ENCODE peak calls at places on chromosomes 1 and 21, in nine cellular contexts. One of them, this sample, is unnamed.

GRCh38 chr1:9901148-9902059 is 8.7 kb downstream of the CTNNBIP1 start:
- DNase-seq in EL: no peak
- DNase-seq in stimulated activated CD4-positive, alpha-beta T cell treated with anti-CD3 and anti-CD28 coated beads, TNF-alpha, amount 100 ng/mL, for 24 hours: no peak
- DNase-seq in AG20443: no peak
- DNase-seq in activated naive CD4-positive, alpha-beta T cell treated with anti-CD3 and anti-CD28 coated beads, Interleukin-2, amount 10 ng/mL, durations not matched to agents 7 days and 5 days: no peak
- DNase-seq in memory B cell: no peak
- DNase-seq in activated T-helper 1 cell treated with Interleukin-2 at 50 U/mL for 16 hours: no peak
- DNase-seq in AG08396: no peak
- DNase-seq in hepatocyte: no peak
- DNase-seq in this sample: peak; percentile 3

GRCh38 chr1:45009956-45010854 is 919 bp downstream of the HECTD3 start:
- DNase-seq in EL: peak; percentile 9
- DNase-seq in stimulated activated CD4-positive, alpha-beta T cell treated with anti-CD3 and anti-CD28 coated beads, TNF-alpha, amount 100 ng/mL, for 24 hours: peak; percentile 34
- DNase-seq in AG20443: peak; percentile 55
- DNase-seq in activated naive CD4-positive, alpha-beta T cell treated with anti-CD3 and anti-CD28 coated beads, Interleukin-2, amount 10 ng/mL, durations not matched to agents 7 days and 5 days: peak; percentile 60
- DNase-seq in memory B cell: no peak
- DNase-seq in activated T-helper 1 cell treated with Interleukin-2 at 50 U/mL for 16 hours: peak; percentile 15
- DNase-seq in AG08396: peak; percentile 38
- DNase-seq in hepatocyte: peak; percentile 43
- DNase-seq in this sample: peak; percentile 28

GRCh38 chr1:91036894-91037829 is 15.3 kb upstream of the ZNF644 start:
- DNase-seq in EL: no peak
- DNase-seq in stimulated activated CD4-positive, alpha-beta T cell treated with anti-CD3 and anti-CD28 coated beads, TNF-alpha, amount 100 ng/mL, for 24 hours: no peak
- DNase-seq in AG20443: no peak
- DNase-seq in activated naive CD4-positive, alpha-beta T cell treated with anti-CD3 and anti-CD28 coated beads, Interleukin-2, amount 10 ng/mL, durations not matched to agents 7 days and 5 days: no peak
- DNase-seq in memory B cell: no peak
- DNase-seq in activated T-helper 1 cell treated with Interleukin-2 at 50 U/mL for 16 hours: no peak
- DNase-seq in AG08396: no peak
- DNase-seq in hepatocyte: peak; percentile 51
- DNase-seq in this sample: no peak

GRCh38 chr1:12051361-12051760 is 11.7 kb upstream of the TNFRSF8 start:
- DNase-seq in EL: no peak
- DNase-seq in stimulated activated CD4-positive, alpha-beta T cell treated with anti-CD3 and anti-CD28 coated beads, TNF-alpha, amount 100 ng/mL, for 24 hours: no peak
- DNase-seq in AG20443: no peak
- DNase-seq in activated naive CD4-positive, alpha-beta T cell treated with anti-CD3 and anti-CD28 coated beads, Interleukin-2, amount 10 ng/mL, durations not matched to agents 7 days and 5 days: no peak
- DNase-seq in memory B cell: no peak
- DNase-seq in activated T-helper 1 cell treated with Interleukin-2 at 50 U/mL for 16 hours: no peak
- DNase-seq in AG08396: no peak
- DNase-seq in hepatocyte: no peak
- DNase-seq in this sample: no peak

GRCh38 chr1:44693159-44693558 is 18.6 kb downstream of the ARMH1 start:
- DNase-seq in EL: no peak
- DNase-seq in stimulated activated CD4-positive, alpha-beta T cell treated with anti-CD3 and anti-CD28 coated beads, TNF-alpha, amount 100 ng/mL, for 24 hours: no peak
- DNase-seq in AG20443: no peak
- DNase-seq in activated naive CD4-positive, alpha-beta T cell treated with anti-CD3 and anti-CD28 coated beads, Interleukin-2, amount 10 ng/mL, durations not matched to agents 7 days and 5 days: no peak
- DNase-seq in memory B cell: no peak
- DNase-seq in activated T-helper 1 cell treated with Interleukin-2 at 50 U/mL for 16 hours: no peak
- DNase-seq in AG08396: no peak
- DNase-seq in hepatocyte: no peak
- DNase-seq in this sample: peak; percentile 35

GRCh38 chr1:203270448-203270847 is 34.9 kb upstream of the BTG2 start:
- DNase-seq in EL: no peak
- DNase-seq in stimulated activated CD4-positive, alpha-beta T cell treated with anti-CD3 and anti-CD28 coated beads, TNF-alpha, amount 100 ng/mL, for 24 hours: no peak
- DNase-seq in AG20443: no peak
- DNase-seq in activated naive CD4-positive, alpha-beta T cell treated with anti-CD3 and anti-CD28 coated beads, Interleukin-2, amount 10 ng/mL, durations not matched to agents 7 days and 5 days: no peak
- DNase-seq in memory B cell: no peak
- DNase-seq in activated T-helper 1 cell treated with Interleukin-2 at 50 U/mL for 16 hours: no peak
- DNase-seq in AG08396: no peak
- DNase-seq in hepatocyte: no peak
- DNase-seq in this sample: no peak

GRCh38 chr1:27872802-27873665 is 690 bp downstream of the THEMIS2 start:
- DNase-seq in EL: peak; percentile 59
- DNase-seq in stimulated activated CD4-positive, alpha-beta T cell treated with anti-CD3 and anti-CD28 coated beads, TNF-alpha, amount 100 ng/mL, for 24 hours: peak; percentile 49
- DNase-seq in AG20443: peak; percentile 28
- DNase-seq in activated naive CD4-positive, alpha-beta T cell treated with anti-CD3 and anti-CD28 coated beads, Interleukin-2, amount 10 ng/mL, durations not matched to agents 7 days and 5 days: peak; percentile 58
- DNase-seq in memory B cell: no peak
- DNase-seq in activated T-helper 1 cell treated with Interleukin-2 at 50 U/mL for 16 hours: no peak
- DNase-seq in AG08396: no peak
- DNase-seq in hepatocyte: no peak
- DNase-seq in this sample: peak; percentile 50

GRCh38 chr21:45012661-45013270 is 61.6 kb upstream of the ADARB1 start:
- DNase-seq in EL: no peak
- DNase-seq in stimulated activated CD4-positive, alpha-beta T cell treated with anti-CD3 and anti-CD28 coated beads, TNF-alpha, amount 100 ng/mL, for 24 hours: no peak
- DNase-seq in AG20443: no peak
- DNase-seq in activated naive CD4-positive, alpha-beta T cell treated with anti-CD3 and anti-CD28 coated beads, Interleukin-2, amount 10 ng/mL, durations not matched to agents 7 days and 5 days: no peak
- DNase-seq in memory B cell: no peak
- DNase-seq in activated T-helper 1 cell treated with Interleukin-2 at 50 U/mL for 16 hours: no peak
- DNase-seq in AG08396: no peak
- DNase-seq in hepatocyte: peak; percentile 81
- DNase-seq in this sample: no peak

GRCh38 chr1:91026777-91027176 is 4.9 kb upstream of the ZNF644 start:
- DNase-seq in EL: no peak
- DNase-seq in stimulated activated CD4-positive, alpha-beta T cell treated with anti-CD3 and anti-CD28 coated beads, TNF-alpha, amount 100 ng/mL, for 24 hours: no peak
- DNase-seq in AG20443: peak; percentile 18
- DNase-seq in activated naive CD4-positive, alpha-beta T cell treated with anti-CD3 and anti-CD28 coated beads, Interleukin-2, amount 10 ng/mL, durations not matched to agents 7 days and 5 days: no peak
- DNase-seq in memory B cell: no peak
- DNase-seq in activated T-helper 1 cell treated with Interleukin-2 at 50 U/mL for 16 hours: no peak
- DNase-seq in AG08396: peak; percentile 22
- DNase-seq in hepatocyte: no peak
- DNase-seq in this sample: peak; percentile 48

GRCh38 chr1:208243522-208243850 is 698 bp downstream of the PLXNA2 start:
- DNase-seq in EL: peak; percentile 30
- DNase-seq in stimulated activated CD4-positive, alpha-beta T cell treated with anti-CD3 and anti-CD28 coated beads, TNF-alpha, amount 100 ng/mL, for 24 hours: no peak
- DNase-seq in AG20443: no peak
- DNase-seq in activated naive CD4-positive, alpha-beta T cell treated with anti-CD3 and anti-CD28 coated beads, Interleukin-2, amount 10 ng/mL, durations not matched to agents 7 days and 5 days: peak; percentile 27
- DNase-seq in memory B cell: peak; percentile 35
- DNase-seq in activated T-helper 1 cell treated with Interleukin-2 at 50 U/mL for 16 hours: no peak
- DNase-seq in AG08396: no peak
- DNase-seq in hepatocyte: no peak
- DNase-seq in this sample: no peak

GRCh38 chr1:157566484-157567300 is 14.4 kb upstream of the FCRL5 start:
- DNase-seq in EL: no peak
- DNase-seq in stimulated activated CD4-positive, alpha-beta T cell treated with anti-CD3 and anti-CD28 coated beads, TNF-alpha, amount 100 ng/mL, for 24 hours: no peak
- DNase-seq in AG20443: no peak
- DNase-seq in activated naive CD4-positive, alpha-beta T cell treated with anti-CD3 and anti-CD28 coated beads, Interleukin-2, amount 10 ng/mL, durations not matched to agents 7 days and 5 days: no peak
- DNase-seq in memory B cell: no peak
- DNase-seq in activated T-helper 1 cell treated with Interleukin-2 at 50 U/mL for 16 hours: no peak
- DNase-seq in AG08396: no peak
- DNase-seq in hepatocyte: no peak
- DNase-seq in this sample: peak; percentile 92

GRCh38 chr1:25232866-25233784 is 823 bp upstream of the SYF2 start:
- DNase-seq in EL: peak; percentile 88
- DNase-seq in stimulated activated CD4-positive, alpha-beta T cell treated with anti-CD3 and anti-CD28 coated beads, TNF-alpha, amount 100 ng/mL, for 24 hours: peak; percentile 53
- DNase-seq in AG20443: peak; percentile 88
- DNase-seq in activated naive CD4-positive, alpha-beta T cell treated with anti-CD3 and anti-CD28 coated beads, Interleukin-2, amount 10 ng/mL, durations not matched to agents 7 days and 5 days: peak; percentile 83
- DNase-seq in memory B cell: peak; percentile 41
- DNase-seq in activated T-helper 1 cell treated with Interleukin-2 at 50 U/mL for 16 hours: no peak
- DNase-seq in AG08396: peak; percentile 84
- DNase-seq in hepatocyte: peak; percentile 91
- DNase-seq in this sample: peak; percentile 94

GRCh38 chr1:53501065-53502005 is 42.1 kb downstream of the DMRTB1 start:
- DNase-seq in EL: no peak
- DNase-seq in stimulated activated CD4-positive, alpha-beta T cell treated with anti-CD3 and anti-CD28 coated beads, TNF-alpha, amount 100 ng/mL, for 24 hours: no peak
- DNase-seq in AG20443: no peak
- DNase-seq in activated naive CD4-positive, alpha-beta T cell treated with anti-CD3 and anti-CD28 coated beads, Interleukin-2, amount 10 ng/mL, durations not matched to agents 7 days and 5 days: no peak
- DNase-seq in memory B cell: no peak
- DNase-seq in activated T-helper 1 cell treated with Interleukin-2 at 50 U/mL for 16 hours: no peak
- DNase-seq in AG08396: no peak
- DNase-seq in hepatocyte: no peak
- DNase-seq in this sample: no peak

GRCh38 chr1:112718691-112719418 is 3.7 kb upstream of the PPM1J start:
- DNase-seq in EL: peak; percentile 79
- DNase-seq in stimulated activated CD4-positive, alpha-beta T cell treated with anti-CD3 and anti-CD28 coated beads, TNF-alpha, amount 100 ng/mL, for 24 hours: peak; percentile 79
- DNase-seq in AG20443: peak; percentile 89
- DNase-seq in activated naive CD4-positive, alpha-beta T cell treated with anti-CD3 and anti-CD28 coated beads, Interleukin-2, amount 10 ng/mL, durations not matched to agents 7 days and 5 days: peak; percentile 83
- DNase-seq in memory B cell: peak; percentile 71
- DNase-seq in activated T-helper 1 cell treated with Interleukin-2 at 50 U/mL for 16 hours: peak; percentile 60
- DNase-seq in AG08396: peak; percentile 90
- DNase-seq in hepatocyte: peak; percentile 93
- DNase-seq in this sample: peak; percentile 79

GRCh38 chr1:84303154-84303830 is 1.8 kb downstream of the SAMD13 start:
- DNase-seq in EL: no peak
- DNase-seq in stimulated activated CD4-positive, alpha-beta T cell treated with anti-CD3 and anti-CD28 coated beads, TNF-alpha, amount 100 ng/mL, for 24 hours: no peak
- DNase-seq in AG20443: no peak
- DNase-seq in activated naive CD4-positive, alpha-beta T cell treated with anti-CD3 and anti-CD28 coated beads, Interleukin-2, amount 10 ng/mL, durations not matched to agents 7 days and 5 days: no peak
- DNase-seq in memory B cell: no peak
- DNase-seq in activated T-helper 1 cell treated with Interleukin-2 at 50 U/mL for 16 hours: no peak
- DNase-seq in AG08396: no peak
- DNase-seq in hepatocyte: no peak
- DNase-seq in this sample: peak; percentile 66

GRCh38 chr1:33168556-33169289 is 13.1 kb downstream of the TRIM62 start:
- DNase-seq in EL: no peak
- DNase-seq in stimulated activated CD4-positive, alpha-beta T cell treated with anti-CD3 and anti-CD28 coated beads, TNF-alpha, amount 100 ng/mL, for 24 hours: no peak
- DNase-seq in AG20443: peak; percentile 7
- DNase-seq in activated naive CD4-positive, alpha-beta T cell treated with anti-CD3 and anti-CD28 coated beads, Interleukin-2, amount 10 ng/mL, durations not matched to agents 7 days and 5 days: no peak
- DNase-seq in memory B cell: no peak
- DNase-seq in activated T-helper 1 cell treated with Interleukin-2 at 50 U/mL for 16 hours: no peak
- DNase-seq in AG08396: no peak
- DNase-seq in hepatocyte: no peak
- DNase-seq in this sample: peak; percentile 21

GRCh38 chr21:36694593-36695282 is 4.2 kb upstream of the SIM2 start:
- DNase-seq in EL: no peak
- DNase-seq in stimulated activated CD4-positive, alpha-beta T cell treated with anti-CD3 and anti-CD28 coated beads, TNF-alpha, amount 100 ng/mL, for 24 hours: no peak
- DNase-seq in AG20443: no peak
- DNase-seq in activated naive CD4-positive, alpha-beta T cell treated with anti-CD3 and anti-CD28 coated beads, Interleukin-2, amount 10 ng/mL, durations not matched to agents 7 days and 5 days: no peak
- DNase-seq in memory B cell: no peak
- DNase-seq in activated T-helper 1 cell treated with Interleukin-2 at 50 U/mL for 16 hours: no peak
- DNase-seq in AG08396: no peak
- DNase-seq in hepatocyte: no peak
- DNase-seq in this sample: no peak

GRCh38 chr1:164641353-164641730 is 82.4 kb downstream of the PBX1 start:
- DNase-seq in EL: peak; percentile 46
- DNase-seq in stimulated activated CD4-positive, alpha-beta T cell treated with anti-CD3 and anti-CD28 coated beads, TNF-alpha, amount 100 ng/mL, for 24 hours: no peak
- DNase-seq in AG20443: peak; percentile 64
- DNase-seq in activated naive CD4-positive, alpha-beta T cell treated with anti-CD3 and anti-CD28 coated beads, Interleukin-2, amount 10 ng/mL, durations not matched to agents 7 days and 5 days: no peak
- DNase-seq in memory B cell: no peak
- DNase-seq in activated T-helper 1 cell treated with Interleukin-2 at 50 U/mL for 16 hours: no peak
- DNase-seq in AG08396: peak; percentile 35
- DNase-seq in hepatocyte: no peak
- DNase-seq in this sample: no peak

GRCh38 chr1:233569636-233570035 is 44.3 kb upstream of the KCNK1 start:
- DNase-seq in EL: no peak
- DNase-seq in stimulated activated CD4-positive, alpha-beta T cell treated with anti-CD3 and anti-CD28 coated beads, TNF-alpha, amount 100 ng/mL, for 24 hours: no peak
- DNase-seq in AG20443: no peak
- DNase-seq in activated naive CD4-positive, alpha-beta T cell treated with anti-CD3 and anti-CD28 coated beads, Interleukin-2, amount 10 ng/mL, durations not matched to agents 7 days and 5 days: no peak
- DNase-seq in memory B cell: no peak
- DNase-seq in activated T-helper 1 cell treated with Interleukin-2 at 50 U/mL for 16 hours: no peak
- DNase-seq in AG08396: no peak
- DNase-seq in hepatocyte: no peak
- DNase-seq in this sample: no peak

GRCh38 chr1:228011721-228012311 is 5.0 kb downstream of the WNT3A start:
- DNase-seq in EL: no peak
- DNase-seq in stimulated activated CD4-positive, alpha-beta T cell treated with anti-CD3 and anti-CD28 coated beads, TNF-alpha, amount 100 ng/mL, for 24 hours: no peak
- DNase-seq in AG20443: no peak
- DNase-seq in activated naive CD4-positive, alpha-beta T cell treated with anti-CD3 and anti-CD28 coated beads, Interleukin-2, amount 10 ng/mL, durations not matched to agents 7 days and 5 days: peak; percentile 11
- DNase-seq in memory B cell: peak; percentile 6
- DNase-seq in activated T-helper 1 cell treated with Interleukin-2 at 50 U/mL for 16 hours: no peak
- DNase-seq in AG08396: no peak
- DNase-seq in hepatocyte: no peak
- DNase-seq in this sample: no peak

GRCh38 chr1:25030674-25031589 is 100.9 kb upstream of the RUNX3 start:
- DNase-seq in EL: peak; percentile 44
- DNase-seq in stimulated activated CD4-positive, alpha-beta T cell treated with anti-CD3 and anti-CD28 coated beads, TNF-alpha, amount 100 ng/mL, for 24 hours: peak; percentile 80
- DNase-seq in AG20443: peak; percentile 54
- DNase-seq in activated naive CD4-positive, alpha-beta T cell treated with anti-CD3 and anti-CD28 coated beads, Interleukin-2, amount 10 ng/mL, durations not matched to agents 7 days and 5 days: peak; percentile 84
- DNase-seq in memory B cell: no peak
- DNase-seq in activated T-helper 1 cell treated with Interleukin-2 at 50 U/mL for 16 hours: peak; percentile 53
- DNase-seq in AG08396: no peak
- DNase-seq in hepatocyte: no peak
- DNase-seq in this sample: peak; percentile 42

GRCh38 chr1:3869751-3870301 is 12.6 kb downstream of the DFFB start:
- DNase-seq in EL: no peak
- DNase-seq in stimulated activated CD4-positive, alpha-beta T cell treated with anti-CD3 and anti-CD28 coated beads, TNF-alpha, amount 100 ng/mL, for 24 hours: no peak
- DNase-seq in AG20443: no peak
- DNase-seq in activated naive CD4-positive, alpha-beta T cell treated with anti-CD3 and anti-CD28 coated beads, Interleukin-2, amount 10 ng/mL, durations not matched to agents 7 days and 5 days: no peak
- DNase-seq in memory B cell: no peak
- DNase-seq in activated T-helper 1 cell treated with Interleukin-2 at 50 U/mL for 16 hours: no peak
- DNase-seq in AG08396: no peak
- DNase-seq in hepatocyte: no peak
- DNase-seq in this sample: peak; percentile 36

GRCh38 chr21:32990666-32991065 is 35.1 kb upstream of the OLIG2 start:
- DNase-seq in EL: no peak
- DNase-seq in stimulated activated CD4-positive, alpha-beta T cell treated with anti-CD3 and anti-CD28 coated beads, TNF-alpha, amount 100 ng/mL, for 24 hours: no peak
- DNase-seq in AG20443: no peak
- DNase-seq in activated naive CD4-positive, alpha-beta T cell treated with anti-CD3 and anti-CD28 coated beads, Interleukin-2, amount 10 ng/mL, durations not matched to agents 7 days and 5 days: no peak
- DNase-seq in memory B cell: no peak
- DNase-seq in activated T-helper 1 cell treated with Interleukin-2 at 50 U/mL for 16 hours: no peak
- DNase-seq in AG08396: no peak
- DNase-seq in hepatocyte: no peak
- DNase-seq in this sample: no peak

GRCh38 chr1:59290173-59290954 is 6.5 kb upstream of the FGGY start:
- DNase-seq in EL: peak; percentile 44
- DNase-seq in stimulated activated CD4-positive, alpha-beta T cell treated with anti-CD3 and anti-CD28 coated beads, TNF-alpha, amount 100 ng/mL, for 24 hours: no peak
- DNase-seq in AG20443: peak; percentile 22
- DNase-seq in activated naive CD4-positive, alpha-beta T cell treated with anti-CD3 and anti-CD28 coated beads, Interleukin-2, amount 10 ng/mL, durations not matched to agents 7 days and 5 days: peak; percentile 37
- DNase-seq in memory B cell: no peak
- DNase-seq in activated T-helper 1 cell treated with Interleukin-2 at 50 U/mL for 16 hours: no peak
- DNase-seq in AG08396: no peak
- DNase-seq in hepatocyte: peak; percentile 69
- DNase-seq in this sample: peak; percentile 66

GRCh38 chr1:41614818-41615217 is 130.3 kb upstream of the EDN2 start:
- DNase-seq in EL: no peak
- DNase-seq in stimulated activated CD4-positive, alpha-beta T cell treated with anti-CD3 and anti-CD28 coated beads, TNF-alpha, amount 100 ng/mL, for 24 hours: no peak
- DNase-seq in AG20443: no peak
- DNase-seq in activated naive CD4-positive, alpha-beta T cell treated with anti-CD3 and anti-CD28 coated beads, Interleukin-2, amount 10 ng/mL, durations not matched to agents 7 days and 5 days: no peak
- DNase-seq in memory B cell: no peak
- DNase-seq in activated T-helper 1 cell treated with Interleukin-2 at 50 U/mL for 16 hours: no peak
- DNase-seq in AG08396: no peak
- DNase-seq in hepatocyte: no peak
- DNase-seq in this sample: no peak

This sample was measured in NAMALWA.